ENCODE peak calls at places on chromosomes 13 and 19, in six cellular contexts. M, Q, K, O, W and P are unnamed samples.

GRCh38 chr19:52170304-52170703 is 1.1 kb downstream of the ZNF836 start:
- DNase-seq in K (no peak), M (no peak), W (peak), O (no peak), Q (no peak), P (no peak)

GRCh38 chr13:105220886-105221285 is 1314.6 kb downstream of the EFNB2 start:
- DNase-seq in Q (no peak), W (no peak), M (no peak), O (no peak), K (no peak), P (no peak)

GRCh38 chr19:43765109-43765876 is 10.5 kb upstream of the SMG9 start:
- DNase-seq in M (peak), K (peak), Q (peak), O (peak), W (no peak), P (peak)

GRCh38 chr19:38360351-38360750 is 14.0 kb upstream of the PSMD8 start:
- DNase-seq in Q (no peak), M (no peak), K (no peak), W (no peak), O (no peak), P (no peak)

GRCh38 chr13:37270206-37271001 is 164.9 kb upstream of the CSNK1A1L start:
- DNase-seq in M (no peak), W (peak), O (no peak), K (no peak), Q (no peak), P (no peak)

GRCh38 chr19:34649886-34650543 is 26.9 kb downstream of the SCGB2B2 start:
- DNase-seq in O (no peak), W (no peak), Q (no peak), K (no peak), M (no peak), P (no peak)

GRCh38 chr13:79642596-79642995 is 161.6 kb downstream of the NDFIP2 start:
- DNase-seq in O (no peak), K (no peak), M (no peak), W (peak), Q (no peak), P (no peak)

GRCh38 chr13:72166102-72166660 is 299.2 kb upstream of the DACH1 start:
- DNase-seq in O (no peak), W (no peak), Q (no peak), M (no peak), K (no peak), P (no peak)

GRCh38 chr13:59664586-59664985 is 499.1 kb downstream of the DIAPH3 start:
- DNase-seq in K (no peak), W (no peak), M (no peak), Q (no peak), O (no peak), P (no peak)

GRCh38 chr19:56538761-56539263 is at the start of gene ZFP28:
- DNase-seq in Q (peak), O (peak), M (peak), K (peak), W (peak), P (no peak)

GRCh38 chr13:23995283-23996073 is 98.2 kb upstream of the C1QTNF9B start:
- DNase-seq in Q (no peak), K (no peak), O (no peak), M (no peak), W (no peak), P (no peak)

GRCh38 chr13:45333973-45334922 is 6.7 kb downstream of the TPT1 start:
- DNase-seq in K (no peak), M (no peak), Q (no peak), W (peak), O (no peak), P (peak)

GRCh38 chr19:56071151-56071550 is 49.9 kb downstream of the ZNF787 start:
- DNase-seq in K (no peak), O (no peak), Q (no peak), W (peak), M (no peak), P (no peak)

GRCh38 chr13:21872795-21873194 is 201.9 kb downstream of the FGF9 start:
- DNase-seq in K (no peak), Q (no peak), M (no peak), W (no peak), O (no peak), P (no peak)

GRCh38 chr13:34383728-34384127 is 558.3 kb upstream of the NBEA start:
- DNase-seq in M (no peak), O (no peak), K (no peak), W (no peak), Q (no peak), P (no peak)

GRCh38 chr13:31174018-31174417 is 12.3 kb upstream of the HSPH1 start:
- DNase-seq in M (no peak), W (no peak), K (no peak), Q (no peak), O (no peak), P (peak)

GRCh38 chr19:49382639-49383038 is 5.4 kb upstream of the KASH5 start:
- DNase-seq in K (no peak), O (no peak), Q (no peak), W (no peak), M (no peak), P (no peak)

GRCh38 chr13:23534090-23534489 is 36.1 kb upstream of the TNFRSF19 start:
- DNase-seq in O (no peak), K (no peak), M (no peak), W (no peak), Q (no peak), P (no peak)

GRCh38 chr13:80473695-80474094 is 132.8 kb upstream of the SPRY2 start:
- DNase-seq in M (no peak), W (no peak), K (peak), O (no peak), Q (no peak), P (peak)

GRCh38 chr19:39212377-39212742 is 8.3 kb upstream of the SYCN start:
- DNase-seq in M (no peak), K (peak), Q (no peak), W (peak), O (no peak), P (peak)

GRCh38 chr19:53520547-53521372 is 17.2 kb upstream of the ZNF331 start:
- DNase-seq in Q (peak), O (peak), M (peak), K (peak), W (peak), P (peak)

GRCh38 chr13:113813749-113814434 is 50.0 kb downstream of the GAS6 start:
- DNase-seq in Q (no peak), K (peak), M (peak), W (no peak), O (no peak), P (no peak)

GRCh38 chr19:11381535-11382369 is 2.4 kb downstream of the EPOR start:
- DNase-seq in K (peak), Q (peak), O (peak), W (peak), M (no peak), P (peak)

GRCh38 chr13:67736646-67737420 is 506.7 kb upstream of the PCDH9 start:
- DNase-seq in K (no peak), O (no peak), M (no peak), W (peak), Q (no peak), P (peak)

GRCh38 chr19:2477141-2477710 is 1.3 kb downstream of the GADD45B start:
- DNase-seq in M (peak), O (no peak), Q (peak), W (no peak), K (peak), P (no peak)

GRCh38 chr19:29054886-29055675 is 157.9 kb downstream of the UQCRFS1 start:
- DNase-seq in W (no peak), K (no peak), M (no peak), Q (no peak), O (no peak), P (no peak)

GRCh38 chr13:18232994-18233782 is 948.4 kb downstream of the TUBA3C start:
- DNase-seq in M (no peak), K (no peak), W (no peak), O (no peak), Q (no peak), P (no peak)

GRCh38 chr13:110125157-110125556 is 181.8 kb downstream of the COL4A1 start:
- DNase-seq in W (no peak), O (no peak), M (no peak), Q (no peak), K (no peak), P (no peak)

GRCh38 chr19:53553159-53553558 is 15.2 kb downstream of the ZNF331 start:
- DNase-seq in W (no peak), O (no peak), K (no peak), Q (no peak), M (no peak), P (no peak)

GRCh38 chr13:48775804-48776203 is 122.1 kb downstream of the CYSLTR2 start:
- DNase-seq in K (no peak), W (no peak), M (no peak), O (no peak), Q (no peak), P (peak)

GRCh38 chr13:31722684-31723083 is 16.6 kb upstream of the RXFP2 start:
- DNase-seq in Q (no peak), K (no peak), M (no peak), O (no peak), W (no peak), P (no peak)

GRCh38 chr19:38710416-38710702 is 33.9 kb downstream of the CAPN12 start:
- DNase-seq in W (no peak), O (no peak), Q (no peak), K (no peak), M (no peak), P (no peak)

GRCh38 chr19:46624958-46625661 is at the start of gene PTGIR:
- DNase-seq in Q (peak), K (no peak), M (peak), W (peak), O (peak), P (peak)

DNA sequence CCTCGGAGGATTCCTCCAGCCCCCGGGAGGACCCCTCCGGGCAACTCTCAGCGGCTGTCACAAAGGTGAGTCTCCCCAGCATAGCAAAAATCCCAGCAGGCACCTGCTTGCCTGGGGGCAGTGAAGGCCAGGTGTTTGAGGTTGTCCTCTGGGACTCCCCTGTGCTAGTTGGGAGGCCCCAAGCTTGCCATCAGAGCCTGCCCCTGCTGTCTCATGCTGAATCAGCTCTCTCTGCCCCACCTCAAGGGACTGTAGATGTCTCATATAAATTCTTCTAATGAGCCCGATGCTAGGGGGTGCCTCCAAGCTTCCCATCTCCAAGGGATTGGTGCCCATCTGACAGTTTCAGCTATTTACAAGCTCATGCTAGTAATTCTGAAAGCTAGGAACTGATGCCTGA is 53.6 kb downstream of the NWD1 start:
- DNase-seq in Q (no peak), K (no peak), W (no peak), M (no peak), O (no peak), P (no peak)
- H3K27ac ChIP-seq in Q (no peak), K (no peak), W (no peak), M (no peak), O (no peak), P (no peak)

DNA sequence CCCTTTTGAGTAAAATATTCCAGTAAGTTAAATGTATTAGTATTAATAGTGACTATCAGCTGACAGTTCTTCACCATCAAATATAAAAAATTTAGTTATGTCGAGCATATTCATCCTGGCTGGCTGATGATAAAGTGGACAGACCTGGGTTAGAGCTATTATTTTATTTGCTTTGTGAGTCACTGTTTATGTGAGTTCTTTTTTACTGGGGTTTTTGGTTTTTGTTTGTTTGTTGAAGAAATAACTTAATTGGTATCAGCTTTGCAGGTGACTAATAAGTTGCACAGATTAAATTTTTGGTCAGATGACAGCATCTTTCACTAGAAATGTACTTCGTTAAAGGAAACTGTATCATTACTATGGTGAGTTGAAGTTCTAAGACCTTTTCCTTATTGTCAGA is 224.7 kb downstream of the GGACT start:
- DNase-seq in K (no peak), W (no peak), M (no peak), Q (no peak), O (no peak), P (peak)
- H3K27ac ChIP-seq in K (no peak), W (no peak), M (no peak), Q (no peak), O (no peak), P (peak)

GRCh38 chr13:27966641-27967202 is 2.4 kb downstream of the CDX2 start:
- DNase-seq in O (no peak), M (no peak), W (peak), Q (no peak), K (no peak), P (no peak)
- H3K27ac ChIP-seq in O (no peak), M (no peak), W (no peak), Q (no peak), K (no peak), P (no peak)

DNA sequence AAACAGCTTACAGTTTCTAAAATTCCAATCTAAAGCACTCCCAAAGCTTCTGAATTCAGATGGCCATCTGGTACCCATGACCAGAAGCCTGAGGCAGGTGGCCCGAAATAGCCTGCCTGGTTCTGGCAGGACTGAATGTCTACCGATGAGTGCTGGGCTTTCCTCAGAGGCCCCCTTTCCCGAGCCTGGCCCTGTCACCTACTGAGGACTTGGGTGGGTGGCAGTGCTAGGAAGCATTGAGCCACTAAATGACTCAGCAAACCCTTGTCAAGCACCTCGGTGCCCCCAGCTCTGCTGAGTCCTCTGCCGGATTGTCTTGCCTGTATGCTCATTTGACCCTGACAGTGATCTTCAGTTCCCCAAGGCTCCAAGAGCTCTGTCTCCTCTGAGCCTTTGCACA is 17.8 kb downstream of the PPP1R37 start:
- DNase-seq in K (no peak), O (no peak), W (no peak), M (no peak), Q (no peak), P (no peak)
- H3K27ac ChIP-seq in K (no peak), O (no peak), W (no peak), M (no peak), Q (no peak), P (no peak)

DNA sequence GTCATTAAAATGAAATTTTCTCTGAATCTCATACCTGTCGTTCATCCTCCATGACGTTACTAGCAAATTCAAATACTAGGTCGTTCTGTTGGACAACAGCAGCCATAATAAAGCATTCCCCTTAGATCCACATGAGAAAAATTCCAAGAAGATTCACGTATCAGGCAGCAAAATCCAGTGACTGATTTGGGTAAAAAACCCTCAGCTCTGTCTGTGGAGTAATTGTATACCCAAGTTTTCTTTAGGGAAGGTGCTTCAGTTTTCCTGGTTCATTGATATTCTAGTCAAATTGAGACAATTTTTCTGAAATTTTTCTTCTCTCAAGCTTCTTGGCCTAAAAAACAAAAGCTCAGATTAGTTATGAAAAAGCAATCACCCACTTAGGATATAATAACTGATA is 37.2 kb downstream of the ELF1 start:
- DNase-seq in M (no peak), O (no peak), W (no peak), K (no peak), Q (no peak), P (no peak)
- H3K27ac ChIP-seq in M (peak), O (peak), W (no peak), K (peak), Q (no peak), P (no peak)

GRCh38 chr19:14408641-14409120 is 10.5 kb downstream of the DDX39A start:
- DNase-seq in Q (no peak), M (no peak), K (no peak), O (no peak), W (no peak), P (no peak)

GRCh38 chr19:14405380-14405757 is 13.8 kb downstream of the DDX39A start:
- DNase-seq in W (peak), O (no peak), Q (no peak), K (no peak), M (no peak), P (no peak)

GRCh38 chr19:14405758-14406644 is 13.1 kb downstream of the DDX39A start:
- DNase-seq in Q (peak), W (peak), K (peak), O (peak), M (peak), P (peak)

GRCh38 chr19:14407889-14408640 is 11.1 kb downstream of the DDX39A start:
- DNase-seq in M (no peak), O (no peak), K (no peak), W (no peak), Q (no peak), P (no peak)

GRCh38 chr19:14406645-14407331 is 12.4 kb downstream of the DDX39A start:
- DNase-seq in K (no peak), Q (no peak), W (no peak), M (no peak), O (no peak), P (no peak)
- H3K27ac ChIP-seq in K (no peak), Q (no peak), W (peak), M (peak), O (peak), P (no peak)

GRCh38 chr13:40673414-40673813 is 7.0 kb upstream of the FOXO1 start:
- DNase-seq in O (no peak), M (no peak), K (no peak), W (no peak), Q (no peak), P (no peak)
- H3K27ac ChIP-seq in O (no peak), M (no peak), K (no peak), W (peak), Q (no peak), P (no peak)

DNA sequence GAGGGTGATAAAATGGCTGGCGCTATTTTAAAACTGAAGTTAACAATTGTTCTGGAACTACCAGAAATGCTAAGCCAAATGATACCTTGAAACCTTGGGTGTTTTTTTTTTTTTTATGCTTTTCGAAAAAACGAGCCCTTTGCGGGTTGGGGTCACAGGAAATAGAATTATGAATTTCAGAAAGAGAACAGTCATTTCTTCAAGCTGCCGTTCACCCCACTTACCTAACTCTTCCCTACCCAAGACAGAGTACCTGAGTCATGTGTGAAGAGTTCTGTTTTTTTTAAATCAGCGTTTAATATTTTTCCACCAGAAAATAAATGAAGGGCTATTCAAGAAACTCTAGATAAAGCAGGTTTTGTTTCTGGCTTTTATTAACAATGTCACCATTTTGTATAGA is 35.3 kb downstream of the KLF2 start:
- DNase-seq in W (no peak), M (no peak), O (no peak), Q (no peak), K (no peak), P (no peak)
- H3K27ac ChIP-seq in W (no peak), M (no peak), O (no peak), Q (no peak), K (no peak), P (no peak)